ENCODE peak calls at places on chromosomes 16 and 17, in four cellular contexts. W is transverse colon, G is right atrium auricular region, J is breast epithelium. K is an unnamed sample.
A peak's percentile ranks its signal among the peaks of the same experiment; 100 is the strongest.

GRCh38 chr17:63032141-63032540 is 66.1 kb downstream of the TANC2 start:
- DNase-seq in W (peak; percentile 39), G (no peak), J (no peak), K (peak; percentile 22)

GRCh38 chr16:52435573-52435972 is 111.4 kb downstream of the TOX3 start:
- DNase-seq in W (no peak), G (no peak), J (no peak), K (no peak)

GRCh38 chr16:2422123-2422867 is 7.0 kb upstream of the CCNF start:
- DNase-seq in W (no peak), G (no peak), J (no peak), K (no peak)

GRCh38 chr16:69693916-69694315 is 32.4 kb downstream of the NQO1 start:
- DNase-seq in W (no peak), G (no peak), J (no peak), K (no peak)

GRCh38 chr16:75252946-75253911 is 1.8 kb upstream of the BCAR1 start:
- DNase-seq in W (no peak), G (no peak), J (no peak), K (no peak)

GRCh38 chr16:1688807-1689560 is 10.9 kb downstream of the JPT2 start:
- DNase-seq in W (no peak), G (no peak), J (no peak), K (no peak)

GRCh38 chr16:1295465-1295864 is 14.0 kb upstream of the UBE2I start:
- DNase-seq in W (no peak), G (no peak), J (no peak), K (no peak)

GRCh38 chr16:57720142-57720575 is 15.4 kb upstream of the KATNB1 start:
- DNase-seq in W (peak; percentile 48), G (no peak), J (no peak), K (peak; percentile 53)

GRCh38 chr16:3212006-3212405 is 23.0 kb downstream of the ZNF200 start:
- DNase-seq in W (no peak), G (no peak), J (no peak), K (no peak)

GRCh38 chr17:62804822-62805221 is 3.3 kb downstream of the MARCHF10 start:
- DNase-seq in W (no peak), G (no peak), J (no peak), K (no peak)

GRCh38 chr16:51008037-51008436 is 143.0 kb downstream of the SALL1 start:
- DNase-seq in W (no peak), G (no peak), J (no peak), K (no peak)

GRCh38 chr17:76166168-76166567 is 25.1 kb upstream of the FOXJ1 start:
- DNase-seq in W (no peak), G (no peak), J (no peak), K (no peak)

GRCh38 chr17:42679001-42679491 is 2.3 kb upstream of the PLEKHH3 start:
- DNase-seq in W (peak; percentile 76), G (peak; percentile 68), J (no peak), K (peak; percentile 75)

GRCh38 chr17:30477758-30478115 is 529 bp downstream of the GOSR1 start:
- DNase-seq in W (no peak), G (no peak), J (no peak), K (peak; percentile 18)

GRCh38 chr16:59878479-59878878 is 1144.4 kb upstream of the GOT2 start:
- DNase-seq in W (no peak), G (no peak), J (no peak), K (no peak)

GRCh38 chr16:58628845-58629680 is 563 bp downstream of the CNOT1 start:
- DNase-seq in W (peak; percentile 77), G (peak; percentile 74), J (peak; percentile 54), K (peak; percentile 83)

GRCh38 chr17:50627782-50628601 is 6.7 kb upstream of the ABCC3 start:
- DNase-seq in W (peak; percentile 69), G (no peak), J (no peak), K (peak; percentile 82)

GRCh38 chr17:29590261-29590978 is 972 bp upstream of the GIT1 start:
- DNase-seq in W (peak; percentile 18), G (no peak), J (no peak), K (no peak)

GRCh38 chr17:71180801-71181385 is 939.9 kb upstream of the SOX9 start:
- DNase-seq in W (peak; percentile 75), G (no peak), J (no peak), K (peak; percentile 70)

GRCh38 chr17:57773557-57773956 is 28.5 kb upstream of the CCDC182 start:
- DNase-seq in W (no peak), G (no peak), J (no peak), K (no peak)

GRCh38 chr17:12973496-12974318 is 44.1 kb downstream of the ELAC2 start:
- DNase-seq in W (no peak), G (no peak), J (no peak), K (no peak)

GRCh38 chr16:1010266-1010665 is 28.7 kb downstream of the SOX8 start:
- DNase-seq in W (no peak), G (no peak), J (no peak), K (no peak)

GRCh38 chr17:39167492-39167891 is 1.5 kb upstream of the ARL5C start:
- DNase-seq in W (no peak), G (no peak), J (no peak), K (no peak)

GRCh38 chr17:42895185-42895555 is 5.4 kb upstream of the G6PC1 start:
- DNase-seq in W (peak; percentile 52), G (peak; percentile 88), J (no peak), K (peak; percentile 47)

GRCh38 chr16:15658149-15658548 is 8.1 kb downstream of the NDE1 start:
- DNase-seq in W (no peak), G (no peak), J (no peak), K (no peak)

GRCh38 chr16:53843084-53843483 is 139.1 kb downstream of the FTO start:
- DNase-seq in W (no peak), G (no peak), J (no peak), K (no peak)

GRCh38 chr16:53848950-53849349 is 145.0 kb downstream of the FTO start:
- DNase-seq in W (no peak), G (no peak), J (no peak), K (no peak)

GRCh38 chr16:53848277-53848942 is 144.5 kb downstream of the FTO start:
- DNase-seq in W (no peak), G (no peak), J (no peak), K (no peak)

GRCh38 chr16:53841884-53842283 is 137.9 kb downstream of the FTO start:
- DNase-seq in W (no peak), G (no peak), J (no peak), K (no peak)

GRCh38 chr16:53844796-53845195 is 140.8 kb downstream of the FTO start:
- DNase-seq in W (no peak), G (no peak), J (no peak), K (no peak)
- H3K9me3 ChIP-seq in W (no peaks in the 10 kb centered on the region), G (no peaks in the 10 kb centered on the region), J (no peaks in the 10 kb centered on the region), K (no peaks in the 10 kb centered on the region)

DNA sequence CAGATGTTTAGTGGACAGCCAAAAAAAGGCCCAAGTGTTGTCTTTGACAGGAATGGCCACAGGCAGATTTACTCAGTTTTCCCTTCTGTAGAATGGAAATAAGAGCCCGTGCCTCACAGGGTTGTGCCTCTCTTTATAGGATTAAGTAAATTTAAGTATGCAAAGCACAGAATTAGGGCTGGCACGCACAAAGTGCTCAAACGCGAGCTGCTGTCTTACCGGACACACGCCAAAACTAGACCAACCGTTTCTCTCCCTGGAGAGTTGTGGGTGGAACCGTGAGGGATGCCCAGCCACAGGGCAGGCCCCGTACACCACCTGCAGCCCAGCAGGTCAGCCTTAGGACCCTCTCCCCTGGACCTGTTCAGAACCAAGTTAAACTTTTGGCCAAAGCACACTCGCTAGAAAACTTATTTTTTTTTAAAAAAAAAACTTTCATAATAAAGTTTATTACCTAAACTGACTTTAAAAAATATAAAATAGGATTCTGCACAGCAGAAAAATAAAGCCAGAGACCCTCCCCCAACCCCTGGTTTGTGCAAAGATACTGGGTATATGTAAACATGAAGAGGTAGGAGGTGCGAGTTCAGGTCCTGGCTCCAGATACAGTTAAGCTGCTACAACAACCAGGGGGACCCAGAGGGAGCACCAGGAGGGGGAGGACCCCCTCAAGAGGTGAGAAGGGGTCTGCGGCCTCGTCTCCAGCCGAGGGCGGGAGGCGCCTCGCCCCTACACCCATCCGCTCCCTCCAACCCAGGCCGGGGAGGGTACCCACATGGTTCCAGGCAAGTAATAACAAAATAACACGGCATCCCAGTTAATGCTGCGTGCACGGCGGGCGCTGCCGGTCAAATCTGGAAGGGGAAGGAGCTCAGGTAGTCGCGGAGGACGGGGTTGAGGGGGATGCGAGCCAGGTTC is 1.8 kb downstream of the SOCS1 start:
- DNase-seq in W (no peak), G (no peak), J (no peak), K (no peak)
- H3K4me1 ChIP-seq in W (peaks cover 35% of the 10 kb centered on the region), G (no peaks in the 10 kb centered on the region), J (peaks cover 8% of the 10 kb centered on the region), K (peaks cover 8% of the 10 kb centered on the region)

GRCh38 chr16:35409503-35409902 is 1950.1 kb downstream of the TP53TG3F start:
- DNase-seq in W (no peak), G (no peak), J (no peak), K (no peak)

GRCh38 chr16:35399133-35399532 is 1939.7 kb downstream of the TP53TG3F start:
- DNase-seq in W (no peak), G (no peak), J (no peak), K (no peak)

GRCh38 chr16:35405547-35405946 is 1946.1 kb downstream of the TP53TG3F start:
- DNase-seq in W (no peak), G (no peak), J (no peak), K (no peak)

DNA sequence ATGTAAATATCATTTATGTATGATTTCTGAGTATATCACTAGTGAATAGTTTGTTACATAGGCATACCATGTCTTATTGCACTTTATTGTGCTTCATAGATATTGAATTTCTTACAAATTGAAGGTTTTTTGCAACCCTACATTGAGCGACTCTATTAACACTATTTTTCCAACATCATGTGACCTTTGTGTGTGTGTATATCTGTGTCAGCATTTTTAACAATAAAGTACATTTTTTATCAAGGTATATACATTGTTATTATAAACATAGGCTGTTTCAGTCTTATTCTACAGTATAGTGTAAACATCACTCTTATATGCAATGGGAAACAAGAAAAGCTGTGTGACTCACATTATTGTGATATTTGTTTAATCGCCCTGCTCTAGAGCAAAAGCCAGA is 1944.9 kb downstream of the TP53TG3F start:
- DNase-seq in W (no peak), G (no peak), J (no peak), K (no peak)
- H3K9me3 ChIP-seq in W (no peaks in the 10 kb centered on the region), G (no peaks in the 10 kb centered on the region), J (no peaks in the 10 kb centered on the region), K (no peaks in the 10 kb centered on the region)

GRCh38 chr16:31134091-31134571 is 1.4 kb downstream of the PRSS8 start:
- DNase-seq in W (no peak), G (no peak), J (no peak), K (peak; percentile 27)

GRCh38 chr16:31131416-31131815 is 4.1 kb downstream of the PRSS8 start:
- DNase-seq in W (no peak), G (no peak), J (no peak), K (no peak)

GRCh38 chr16:31132303-31132978 is 3.1 kb downstream of the PRSS8 start:
- DNase-seq in W (no peak), G (no peak), J (no peak), K (no peak)

GRCh38 chr16:31131841-31132271 is 3.7 kb downstream of the PRSS8 start:
- DNase-seq in W (peak; percentile 84), G (no peak), J (no peak), K (peak; percentile 88)

DNA sequence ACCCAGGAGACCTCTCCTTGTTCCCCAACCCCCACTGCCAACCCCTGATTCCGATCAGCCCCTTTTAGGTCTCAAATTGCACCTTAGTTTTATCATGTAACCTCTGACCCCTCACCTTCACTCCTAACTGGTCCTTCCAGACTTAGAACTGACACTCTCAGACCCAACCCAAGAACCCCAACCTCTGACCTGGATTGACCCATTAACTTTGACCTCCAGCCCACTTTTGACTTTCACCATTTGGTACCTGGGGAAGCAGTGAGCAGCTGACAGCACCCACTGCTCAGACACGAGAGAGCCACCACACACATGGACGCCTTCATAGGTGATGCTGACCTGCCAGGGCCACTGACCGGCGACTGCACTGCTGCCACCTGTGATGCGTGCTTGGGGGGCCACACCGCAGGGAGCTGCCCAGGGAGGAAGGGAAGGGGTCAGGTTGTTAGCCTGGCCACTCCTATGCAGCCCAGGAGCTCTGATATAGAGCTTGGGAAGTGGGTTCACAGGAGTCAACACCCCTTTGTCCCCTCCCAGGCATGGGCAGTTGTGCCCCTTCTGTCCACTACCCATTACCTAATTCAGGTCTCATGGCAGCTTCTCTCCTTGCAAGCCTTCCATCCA is 2.4 kb downstream of the PRSS8 start:
- DNase-seq in W (no peak), G (no peak), J (no peak), K (no peak)
- H3K4me1 ChIP-seq in W (peaks cover 54% of the 10 kb centered on the region), G (no peaks in the 10 kb centered on the region), J (peaks cover 50% of the 10 kb centered on the region), K (peaks cover 30% of the 10 kb centered on the region)

K was measured in colonic mucosa.